ENCODE peak calls at places on chromosomes 6 and 20, in seven cellular contexts. C is ovary, M is A549, Q is neural crest cell, U is retinal pigment epithelial cell, R is coronary artery, D is HCT116. X is an unnamed sample.
A peak's percentile ranks its signal among the peaks of the same experiment; 100 is the strongest.

GRCh38 chr20:36614781-36615557 is 9.4 kb downstream of the RAB5IF start:
- DNase-seq in U (no peak), Q (no peak), M (no peak), C (no peak), R (no peak), D (no peak), X (no peak)

GRCh38 chr20:17571153-17571527 is 1.3 kb downstream of the DSTN start:
- DNase-seq in R (no peak), U (no peak), Q (no peak), M (no peak), C (no peak), D (no peak), X (peak; percentile 54)

GRCh38 chr20:46807998-46808397 is 86.6 kb upstream of the EYA2 start:
- DNase-seq in M (no peak), C (no peak), U (no peak), Q (no peak), R (no peak), D (no peak), X (no peak)

GRCh38 chr6:3061501-3061941 is 6.8 kb upstream of the RIPK1 start:
- DNase-seq in D (no peak), C (no peak), Q (no peak), M (no peak), R (no peak), U (peak; percentile 71), X (no peak)

GRCh38 chr6:89330910-89331309 is 15.8 kb upstream of the GABRR2 start:
- DNase-seq in R (no peak), D (no peak), U (no peak), Q (no peak), M (no peak), C (no peak), X (no peak)

GRCh38 chr6:60668428-60668827 is 1617.6 kb downstream of the KHDRBS2 start:
- DNase-seq in R (no peak), Q (no peak), M (no peak), D (no peak), C (no peak), U (no peak), X (no peak)

GRCh38 chr6:167825759-167826229 is 917 bp upstream of the AFDN start:
- DNase-seq in Q (peak; percentile 55), M (peak; percentile 61), C (peak; percentile 41), U (no peak), D (peak; percentile 35), R (no peak), X (no peak)

GRCh38 chr6:17289491-17290106 is 8.4 kb downstream of the RBM24 start:
- DNase-seq in U (no peak), R (peak; percentile 83), D (no peak), Q (no peak), M (no peak), C (no peak), X (no peak)

GRCh38 chr6:157528931-157529653 is 148.1 kb downstream of the ZDHHC14 start:
- DNase-seq in D (no peak), Q (no peak), C (no peak), M (no peak), U (no peak), R (no peak), X (no peak)

GRCh38 chr20:34089655-34090324 is 22.3 kb downstream of the EIF2S2 start:
- DNase-seq in Q (no peak), M (no peak), C (no peak), D (no peak), U (no peak), R (no peak), X (no peak)

GRCh38 chr6:100078509-100078908 is 84.5 kb upstream of the MCHR2 start:
- DNase-seq in R (no peak), U (no peak), C (no peak), D (peak; percentile 32), Q (no peak), M (peak; percentile 48), X (no peak)

GRCh38 chr20:5181955-5182354 is 55.1 kb downstream of the CDS2 start:
- DNase-seq in U (no peak), C (no peak), R (no peak), D (no peak), Q (no peak), M (peak; percentile 22), X (no peak)

GRCh38 chr6:36963451-36964290 is 9.1 kb downstream of the PI16 start:
- DNase-seq in C (no peak), D (no peak), R (no peak), U (no peak), Q (no peak), M (no peak), X (peak; percentile 71)

GRCh38 chr20:23530937-23531567 is 37.2 kb downstream of the CST9L start:
- DNase-seq in C (no peak), R (no peak), Q (no peak), D (no peak), M (no peak), U (no peak), X (no peak)

GRCh38 chr6:40550096-40550731 is 37.0 kb downstream of the LRFN2 start:
- DNase-seq in D (peak; percentile 44), R (no peak), Q (peak; percentile 18), U (peak; percentile 6), C (no peak), M (peak; percentile 53), X (peak; percentile 50)

GRCh38 chr20:49990310-49990720 is 7.5 kb downstream of the SNAI1 start:
- DNase-seq in M (no peak), R (no peak), Q (no peak), D (no peak), C (no peak), U (no peak), X (no peak)

GRCh38 chr6:84648444-84648843 is 116.0 kb downstream of the TBX18 start:
- DNase-seq in Q (no peak), U (no peak), D (no peak), M (no peak), C (no peak), R (no peak), X (no peak)

GRCh38 chr6:91480397-91480796 is 893.5 kb upstream of the MAP3K7 start:
- DNase-seq in R (no peak), Q (no peak), D (no peak), C (no peak), U (no peak), M (no peak), X (no peak)

GRCh38 chr6:144647971-144648651 is 363.0 kb downstream of the UTRN start:
- DNase-seq in D (no peak), C (no peak), M (no peak), U (no peak), Q (no peak), R (no peak), X (no peak)
- TF ChIP-seq CTCF in D (peak; percentile 20), C (no peak), M (peak; percentile 32), U (no peak), Q (no peak), R (no peak), X (no peak)

DNA sequence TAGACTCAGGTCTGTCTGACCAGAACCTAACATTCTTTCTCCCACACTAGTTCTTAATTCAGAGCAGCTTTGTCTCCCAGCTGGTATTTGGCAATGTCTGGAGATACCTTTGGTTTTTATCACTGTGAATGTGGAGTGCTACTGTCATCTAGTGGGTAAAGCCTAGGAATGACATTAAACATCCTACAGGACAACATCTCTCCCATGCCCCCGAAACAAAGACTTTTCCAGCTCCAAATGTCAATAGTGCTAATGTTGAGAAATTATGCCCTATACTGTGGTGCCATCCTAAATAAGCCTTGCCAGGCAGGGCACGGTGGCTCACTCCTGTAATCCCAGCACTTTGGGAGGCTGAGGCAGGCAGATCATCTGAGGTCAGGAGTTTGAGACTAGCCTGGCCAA is 4.2 kb upstream of the TTPAL start:
- DNase-seq in D (no peak), M (peak; percentile 35), U (no peak), C (no peak), Q (no peak), R (no peak), X (no peak)
- TF ChIP-seq CTCF in D (peak; percentile 40), M (peak; percentile 59), U (peak; percentile 48), C (no peak), Q (peak; percentile 48), R (no peak), X (no peak)

GRCh38 chr20:39533858-39534257 is 571.7 kb downstream of the DHX35 start:
- DNase-seq in R (no peak), C (no peak), M (no peak), U (no peak), Q (no peak), D (no peak), X (no peak)

GRCh38 chr20:39534846-39535245 is 572.7 kb downstream of the DHX35 start:
- DNase-seq in Q (no peak), R (no peak), C (no peak), U (no peak), M (no peak), D (no peak), X (no peak)

GRCh38 chr20:39532205-39532604 is 570.1 kb downstream of the DHX35 start:
- DNase-seq in D (no peak), M (no peak), R (no peak), U (no peak), C (no peak), Q (no peak), X (no peak)
- TF ChIP-seq CTCF in D (no peak), M (no peak), R (no peak), U (no peak), C (no peak), Q (no peak), X (no peak)

DNA sequence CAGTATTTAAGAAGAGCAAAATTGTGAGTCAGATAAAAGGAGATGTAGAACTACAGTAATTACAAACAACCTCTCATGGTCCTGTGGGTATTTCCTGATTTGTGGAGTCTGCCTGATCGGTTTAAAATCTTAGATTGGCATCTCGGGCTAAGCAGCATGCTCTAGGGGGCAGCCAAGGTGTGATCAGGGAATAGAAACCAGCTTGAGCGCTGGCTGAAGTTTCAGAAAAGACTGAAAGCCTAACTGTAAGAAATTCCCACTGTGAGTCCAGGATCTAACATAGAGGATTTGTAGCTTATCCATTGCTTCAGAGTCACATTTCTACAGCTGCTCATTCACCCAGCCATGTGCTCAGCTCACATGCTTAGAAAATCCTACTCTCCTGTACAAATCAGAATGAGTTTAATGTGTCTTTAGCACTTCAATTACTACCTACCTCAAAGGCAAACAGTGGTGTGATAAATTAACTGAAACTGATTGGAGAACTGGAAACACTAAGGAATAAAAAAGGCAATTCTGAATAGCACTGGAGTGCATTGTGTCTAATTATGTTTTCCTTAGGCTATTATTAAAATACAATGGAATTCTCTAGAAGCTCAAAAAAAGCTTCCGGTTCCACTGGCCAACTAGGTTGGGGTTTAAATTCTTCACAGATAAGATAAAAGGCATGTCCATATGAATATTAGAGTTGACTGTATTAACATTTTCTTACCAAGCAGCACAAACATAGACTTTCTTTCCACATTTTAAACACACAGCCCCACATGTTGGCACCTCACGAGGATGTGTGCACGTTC is 73.8 kb upstream of the MPC1 start:
- DNase-seq in M (peak; percentile 9), Q (no peak), D (no peak), R (no peak), U (peak; percentile 79), C (no peak), X (no peak)
- TF ChIP-seq CTCF in M (no peak), Q (peak; percentile 30), D (peak; percentile 41), R (no peak), U (peak; percentile 74), C (no peak), X (peak; percentile 9)

X was measured in GM13976.